ENCODE peak calls at places on chromosomes 16 and 17, in eight cellular contexts. K is activated naive CD8-positive, alpha-beta T cell treated with anti-CD3 and anti-CD28 coated beads for 36 hours; X is HuH-7; R is fibroblast of gingiva; I is frontal cortex; H is stimulated activated CD8-positive, alpha-beta memory T cell treated with anti-CD3 and anti-CD28 coated beads, Interleukin-7, amount 100 ng/mL, for 48 hours; N is DMS79; V is WTC11. U is an unnamed sample.

GRCh38 chr16:85395913-85396878 is 216.9 kb upstream of the GSE1 start:
- DNase-seq in N (no peak), R (no peak), X (no peak), V (peak; percentile 31), K (no peak), I (no peak), H (no peak), U (no peak)

GRCh38 chr16:77853125-77853524 is 64.8 kb downstream of the VAT1L start:
- DNase-seq in V (no peak), N (no peak), X (no peak), R (no peak), H (no peak), I (no peak), K (no peak), U (no peak)

GRCh38 chr16:63061319-63061718 is 1025.1 kb upstream of the CDH8 start:
- DNase-seq in N (no peak), H (no peak), K (no peak), R (no peak), I (no peak), X (no peak), V (peak; percentile 27), U (no peak)

GRCh38 chr16:19933740-19934139 is 49.1 kb upstream of the GPRC5B start:
- DNase-seq in V (no peak), R (no peak), I (no peak), K (no peak), N (no peak), H (no peak), X (no peak), U (no peak)

GRCh38 chr17:9116311-9116820 is 95.1 kb downstream of the NTN1 start:
- DNase-seq in X (no peak), H (no peak), R (no peak), N (no peak), V (no peak), K (no peak), I (no peak), U (no peak)

GRCh38 chr17:520447-521167 is 168.0 kb upstream of the RPH3AL start:
- DNase-seq in V (no peak), I (no peak), X (no peak), K (no peak), H (no peak), N (no peak), R (no peak), U (no peak)

GRCh38 chr16:46782320-46782719 is 34.2 kb upstream of the MYLK3 start:
- DNase-seq in X (no peak), I (no peak), V (no peak), K (no peak), H (no peak), R (no peak), N (no peak), U (no peak)

GRCh38 chr17:1312261-1312870 is 32.9 kb downstream of the TRARG1 start:
- DNase-seq in X (no peak), V (peak; percentile 69), N (no peak), K (no peak), R (no peak), H (no peak), I (no peak), U (no peak)

GRCh38 chr16:84176192-84177053 is 10.4 kb downstream of the TAF1C start:
- DNase-seq in V (no peak), X (no peak), K (no peak), N (no peak), H (no peak), I (no peak), R (no peak), U (no peak)

U was measured in T47D.